ENCODE peak calls at places on chromosomes 11 and 22, in six cellular contexts. O is HepG2, T is H1, F is HCT116, H is K562, E is GM12878. L is an unnamed sample.

GRCh38 chr11:111331711-111332479 is 33.5 kb downstream of the POU2AF3 start:
- DNase-seq in O (no peak), T (no peak), F (no peak), H (no peak), E (no peak), L (no peak)

GRCh38 chr11:123480290-123480815 is 50.3 kb downstream of the GRAMD1B start:
- DNase-seq in O (no peak), T (no peak), F (no peak), H (no peak), E (no peak), L (no peak)

GRCh38 chr11:83175815-83176214 is 17.7 kb upstream of the ANKRD42 start:
- DNase-seq in O (no peak), T (no peak), F (no peak), H (no peak), E (no peak), L (no peak)

GRCh38 chr11:10784229-10785145 is 24.2 kb downstream of the EIF4G2 start:
- DNase-seq in O (no peak), T (no peak), F (no peak), H (no peak), E (no peak), L (no peak)

GRCh38 chr22:27752771-27753170 is 48.8 kb downstream of the MN1 start:
- DNase-seq in O (no peak), T (no peak), F (no peak), H (no peak), E (no peak), L (no peak)

GRCh38 chr11:65502852-65503603 is 4.2 kb downstream of the MALAT1 start:
- DNase-seq in O (no peak), T (no peak), F (no peak), H (no peak), E (no peak), L (no peak)

GRCh38 chr11:71913716-71914115 is 14.7 kb downstream of the XNDC1N start:
- DNase-seq in O (no peak), T (no peak), F (no peak), H (no peak), E (no peak), L (no peak)

GRCh38 chr22:24805790-24806662 is at the start of gene SGSM1:
- DNase-seq in O (peak; percentile 25), T (peak; percentile 91), F (peak; percentile 59), H (peak; percentile 88), E (no peak), L (peak; percentile 69)

GRCh38 chr22:28829358-28830181 is 29.2 kb upstream of the XBP1 start:
- DNase-seq in O (peak; percentile 92), T (peak; percentile 87), F (peak; percentile 36), H (peak; percentile 59), E (no peak), L (peak; percentile 38)

GRCh38 chr22:43891360-43892182 is at the start of gene PNPLA5:
- DNase-seq in O (no peak), T (peak; percentile 86), F (no peak), H (no peak), E (no peak), L (no peak)

GRCh38 chr11:60947666-60948065 is 4.3 kb downstream of the SLC15A3 start:
- DNase-seq in O (no peak), T (no peak), F (no peak), H (no peak), E (no peak), L (no peak)

GRCh38 chr11:130637566-130637965 is 189.1 kb downstream of the ADAMTS15 start:
- DNase-seq in O (no peak), T (no peak), F (no peak), H (no peak), E (no peak), L (no peak)

GRCh38 chr11:30452114-30452513 is 129.2 kb downstream of the ARL14EP start:
- DNase-seq in O (no peak), T (no peak), F (no peak), H (no peak), E (no peak), L (no peak)

GRCh38 chr22:17387356-17387755 is 18.1 kb downstream of the CECR2 start:
- DNase-seq in O (no peak), T (no peak), F (no peak), H (no peak), E (no peak), L (no peak)

GRCh38 chr11:129946256-129946655 is 50.9 kb upstream of the NFRKB start:
- DNase-seq in O (no peak), T (no peak), F (no peak), H (no peak), E (no peak), L (no peak)

GRCh38 chr11:120710354-120711187 is 199.0 kb downstream of the GRIK4 start:
- DNase-seq in O (peak; percentile 89), T (peak; percentile 55), F (peak; percentile 41), H (no peak), E (no peak), L (peak; percentile 62)

GRCh38 chr22:21100149-21101032 is 54.6 kb downstream of the LRRC74B start:
- DNase-seq in O (no peak), T (no peak), F (no peak), H (no peak), E (no peak), L (no peak)

GRCh38 chr22:40040927-40041326 is 46.2 kb downstream of the FAM83F start:
- DNase-seq in O (no peak), T (no peak), F (no peak), H (peak; percentile 45), E (no peak), L (no peak)

GRCh38 chr11:6746086-6746618 is 25.6 kb downstream of the OR2AG2 start:
- DNase-seq in O (no peak), T (no peak), F (no peak), H (no peak), E (peak; percentile 68), L (no peak)

GRCh38 chr22:24421428-24421931 is 5.9 kb upstream of the ADORA2A start:
- DNase-seq in O (peak; percentile 73), T (peak; percentile 84), F (peak; percentile 12), H (peak; percentile 60), E (no peak), L (no peak)

GRCh38 chr11:128431931-128432330 is 155.4 kb downstream of the ETS1 start:
- DNase-seq in O (no peak), T (no peak), F (no peak), H (no peak), E (no peak), L (no peak)

GRCh38 chr11:67275606-67276409 is 9.5 kb downstream of the GRK2 start:
- DNase-seq in O (no peak), T (no peak), F (no peak), H (no peak), E (no peak), L (no peak)

GRCh38 chr11:71139516-71140205 is 112.7 kb downstream of the SHANK2 start:
- DNase-seq in O (peak; percentile 9), T (no peak), F (no peak), H (no peak), E (no peak), L (no peak)

GRCh38 chr11:114200351-114200750 is 95.8 kb upstream of the NNMT start:
- DNase-seq in O (no peak), T (no peak), F (no peak), H (no peak), E (no peak), L (no peak)

GRCh38 chr11:110935018-110935640 is 222.9 kb upstream of the ARHGAP20 start:
- DNase-seq in O (no peak), T (no peak), F (no peak), H (no peak), E (no peak), L (no peak)

GRCh38 chr11:82797595-82797971 is 63.9 kb upstream of the FAM181B start:
- DNase-seq in O (no peak), T (no peak), F (no peak), H (no peak), E (no peak), L (no peak)

GRCh38 chr11:82845336-82846036 is 54.7 kb downstream of the PRCP start:
- DNase-seq in O (no peak), T (no peak), F (no peak), H (no peak), E (no peak), L (no peak)

GRCh38 chr11:101552893-101553292 is 30.9 kb downstream of the TRPC6 start:
- DNase-seq in O (no peak), T (no peak), F (no peak), H (no peak), E (no peak), L (no peak)

GRCh38 chr11:23875407-23875950 is 621.4 kb upstream of the LUZP2 start:
- DNase-seq in O (no peak), T (no peak), F (no peak), H (no peak), E (no peak), L (no peak)

GRCh38 chr11:96234866-96235441 is 108.0 kb downstream of the MAML2 start:
- DNase-seq in O (no peak), T (no peak), F (no peak), H (no peak), E (no peak), L (no peak)
- TF ChIP-seq ZNF274 in O (no peak), T (no peak), F (no peak), H (no peak), E (no peak), L (no peak)

GRCh38 chr22:50610041-50610451 is 9.5 kb downstream of the MAPK8IP2 start:
- DNase-seq in O (no peak), T (no peak), F (no peak), H (no peak), E (no peak), L (no peak)
- TF ChIP-seq ZNF274 in O (no peak), T (no peak), F (no peak), H (no peak), E (no peak), L (no peak)

GRCh38 chr11:20387262-20388095 is at the start of gene PRMT3:
- DNase-seq in O (peak; percentile 88), T (peak; percentile 98), F (peak; percentile 84), H (peak; percentile 95), E (peak; percentile 84), L (peak; percentile 87)

DNA sequence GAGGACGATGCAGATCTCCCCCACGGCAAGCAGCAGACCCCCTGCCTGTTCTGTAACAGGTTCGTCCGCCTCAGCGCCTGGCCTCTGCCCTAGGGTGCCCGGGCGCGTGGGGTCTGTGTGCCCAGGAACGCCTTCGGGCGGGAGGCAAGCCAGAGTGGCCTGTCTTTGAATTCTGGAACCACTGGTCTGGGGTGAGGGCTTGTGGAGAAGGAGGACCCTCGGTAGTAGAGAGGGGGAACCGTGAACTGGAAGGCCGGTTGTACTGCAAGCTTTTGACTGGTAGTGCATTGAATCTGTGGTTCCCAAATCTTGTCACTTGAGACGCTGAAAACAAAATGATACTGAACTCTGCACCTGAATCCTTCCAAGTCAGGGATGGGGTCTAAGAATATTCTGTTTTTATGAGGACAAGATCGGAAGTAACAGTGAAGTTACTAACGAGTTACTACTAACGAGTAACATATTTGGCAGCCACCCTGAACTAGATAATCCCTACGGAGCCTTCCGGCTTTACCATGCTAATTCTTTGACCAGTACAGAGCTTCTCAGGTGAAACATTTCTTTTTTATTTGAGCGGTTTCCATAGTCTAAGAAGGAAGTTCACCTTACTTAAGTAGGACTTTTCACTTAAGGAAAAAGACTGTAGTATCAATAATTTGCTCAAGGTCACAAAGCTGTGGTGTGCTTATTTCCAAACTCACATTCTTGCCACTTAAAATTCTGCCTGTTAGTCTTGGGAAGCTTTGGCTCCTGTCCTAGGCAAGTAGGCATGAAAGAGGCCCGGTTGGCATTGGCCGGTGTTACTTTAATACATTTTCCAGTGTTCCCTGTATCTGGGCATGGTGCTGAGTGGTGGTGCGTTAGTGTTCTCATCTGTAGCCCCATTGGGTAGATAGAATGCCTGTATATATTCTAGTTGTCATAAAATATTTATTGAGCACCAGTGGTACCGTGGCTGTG is 860 bp downstream of the PRMT3 start:
- DNase-seq in O (peak; percentile 15), T (no peak), F (no peak), H (peak; percentile 18), E (no peak), L (no peak)
- TF ChIP-seq ZNF274 in O (no peak), T (no peak), F (no peak), H (no peak), E (no peak), L (no peak)

GRCh38 chr22:35637254-35637653 is 11.0 kb upstream of the APOL6 start:
- DNase-seq in O (no peak), T (no peak), F (no peak), H (no peak), E (no peak), L (no peak)
- TF ChIP-seq ZNF274 in O (no peak), T (no peak), F (no peak), H (no peak), E (no peak), L (no peak)